ENCODE peak calls at places on chromosomes 11 and 22, in seven cellular contexts. F is ELF-1, P is right atrium auricular region, U is T-helper 1 cell, H is Calu3, I is iPS DF 6.9, A is HEK293T. E is an unnamed sample.

GRCh38 chr11:70604630-70605520 is 206.5 kb downstream of the CTTN start:
- DNase-seq in F (peak), P (no peak), U (no peak), H (no peak), I (no peak), A (no peak), E (no peak)

GRCh38 chr11:121578216-121579063 is 125.7 kb upstream of the SORL1-AS1 start:
- DNase-seq in F (no peak), P (no peak), U (no peak), H (no peak), I (no peak), A (no peak), E (no peak)

GRCh38 chr22:48826546-48826945 is 1001.1 kb downstream of the BRD1 start:
- DNase-seq in F (no peak), P (no peak), U (no peak), H (no peak), I (no peak), A (no peak), E (no peak)

GRCh38 chr11:46120361-46120710 is 918 bp downstream of the PHF21A start:
- DNase-seq in F (no peak), P (no peak), U (no peak), H (no peak), I (no peak), A (no peak), E (no peak)

GRCh38 chr11:44744160-44744559 is 17.4 kb downstream of the TSPAN18 start:
- DNase-seq in F (no peak), P (no peak), U (no peak), H (no peak), I (no peak), A (no peak), E (no peak)

GRCh38 chr11:109914809-109915653 is 178.2 kb upstream of the ZC3H12C start:
- DNase-seq in F (no peak), P (no peak), U (no peak), H (no peak), I (no peak), A (no peak), E (no peak)

GRCh38 chr22:36902143-36902911 is 11.1 kb upstream of the CSF2RB start:
- DNase-seq in F (no peak), P (no peak), U (no peak), H (no peak), I (no peak), A (no peak), E (no peak)

GRCh38 chr22:24500251-24500820 is 5.2 kb downstream of the UPB1 start:
- DNase-seq in F (peak), P (no peak), U (no peak), H (no peak), I (no peak), A (no peak), E (no peak)

GRCh38 chr11:73392108-73393010 is 16.2 kb downstream of the RELT start:
- DNase-seq in F (no peak), P (no peak), U (no peak), H (no peak), I (no peak), A (no peak), E (no peak)

GRCh38 chr11:13939952-13940610 is 22.4 kb upstream of the SPON1 start:
- DNase-seq in F (peak), P (no peak), U (no peak), H (no peak), I (no peak), A (no peak), E (peak)

GRCh38 chr11:58028687-58029411 is 1.9 kb upstream of the OR6Q1 start:
- DNase-seq in F (no peak), P (peak), U (no peak), H (no peak), I (no peak), A (no peak), E (no peak)

GRCh38 chr11:44950625-44951472 is at the start of gene TP53I11:
- DNase-seq in F (no peak), P (peak), U (peak), H (peak), I (no peak), A (peak), E (no peak)

GRCh38 chr11:123061403-123062157 is at the start of gene HSPA8:
- DNase-seq in F (no peak), P (peak), U (peak), H (peak), I (no peak), A (no peak), E (peak)

GRCh38 chr22:42283288-42284229 is 13.1 kb upstream of the TCF20 start:
- DNase-seq in F (no peak), P (no peak), U (no peak), H (no peak), I (no peak), A (no peak), E (peak)

GRCh38 chr11:47502767-47503166 is 50.2 kb downstream of the CELF1 start:
- DNase-seq in F (no peak), P (no peak), U (no peak), H (no peak), I (no peak), A (no peak), E (no peak)

GRCh38 chr11:104830080-104830479 is 68.2 kb downstream of the CASP12 start:
- DNase-seq in F (no peak), P (no peak), U (no peak), H (peak), I (no peak), A (no peak), E (no peak)

GRCh38 chr11:38646382-38646781 is 2048.3 kb upstream of the RAG2 start:
- DNase-seq in F (no peak), P (no peak), U (no peak), H (no peak), I (no peak), A (no peak), E (no peak)

GRCh38 chr11:64314805-64315561 is 2.4 kb downstream of the TRMT112 start:
- DNase-seq in F (no peak), P (no peak), U (no peak), H (no peak), I (no peak), A (no peak), E (no peak)